ENCODE peak calls at places on chromosomes 16 and 17, in seven cellular contexts. H is colonic mucosa, R is neural progenitor cell, Z is astrocyte, N is left lung, K is PC-9, D is breast epithelium. Q is an unnamed sample. For H3K4me1, the result is how much of the 10 kb centered on the place peaks cover.

GRCh38 chr16:4052801-4053662 is 63.2 kb downstream of the ADCY9 start:
- DNase-seq in H (peak), R (no peak), Z (peak), N (no peak), K (no peak), D (peak), Q (no peak)

GRCh38 chr17:82496529-82497434 is 22.8 kb upstream of the FOXK2 start:
- DNase-seq in H (peak), R (peak), Z (peak), N (peak), K (peak), D (peak), Q (peak)

GRCh38 chr17:83012873-83013778 is 66.3 kb upstream of the METRNL start:
- DNase-seq in H (peak), R (no peak), Z (peak), N (no peak), K (no peak), D (no peak), Q (no peak)

GRCh38 chr17:29642171-29642611 is 19.5 kb upstream of the CORO6 start:
- DNase-seq in H (no peak), R (peak), Z (no peak), N (no peak), K (no peak), D (no peak), Q (peak)

GRCh38 chr16:11354733-11355574 is 9.7 kb downstream of the RMI2 start:
- DNase-seq in H (no peak), R (no peak), Z (peak), N (no peak), K (no peak), D (no peak), Q (no peak)

GRCh38 chr16:12682441-12682840 is 121.2 kb downstream of the CPPED1 start:
- DNase-seq in H (no peak), R (no peak), Z (no peak), N (no peak), K (no peak), D (no peak), Q (no peak)

GRCh38 chr16:72722552-72722951 is 325.4 kb downstream of the ZFHX3 start:
- DNase-seq in H (no peak), R (peak), Z (no peak), N (no peak), K (no peak), D (no peak), Q (no peak)

GRCh38 chr16:50235581-50235980 is 30.8 kb upstream of the ADCY7 start:
- DNase-seq in H (no peak), R (peak), Z (peak), N (no peak), K (peak), D (no peak), Q (no peak)

GRCh38 chr16:87678618-87679017 is 76.3 kb downstream of the JPH3 start:
- DNase-seq in H (no peak), R (no peak), Z (no peak), N (peak), K (no peak), D (no peak), Q (no peak)

GRCh38 chr16:19488213-19488640 is 33.7 kb downstream of the GDE1 start:
- DNase-seq in H (peak), R (no peak), Z (no peak), N (no peak), K (no peak), D (no peak), Q (no peak)

GRCh38 chr16:11748404-11749254 is 6.0 kb upstream of the TXNDC11 start:
- DNase-seq in H (peak), R (no peak), Z (no peak), N (no peak), K (no peak), D (no peak), Q (no peak)

GRCh38 chr16:4262303-4262835 is 10.5 kb downstream of the TFAP4 start:
- DNase-seq in H (no peak), R (no peak), Z (no peak), N (no peak), K (no peak), D (no peak), Q (no peak)

GRCh38 chr17:65198653-65199382 is 61.6 kb downstream of the RGS9 start:
- DNase-seq in H (no peak), R (peak), Z (peak), N (no peak), K (peak), D (no peak), Q (peak)

GRCh38 chr17:32310927-32311568 is 30.9 kb downstream of the C17orf75 start:
- DNase-seq in H (no peak), R (peak), Z (no peak), N (no peak), K (no peak), D (no peak), Q (peak)

GRCh38 chr16:15672514-15673167 is 22.6 kb downstream of the NDE1 start:
- DNase-seq in H (peak), R (no peak), Z (peak), N (peak), K (peak), D (peak), Q (no peak)

GRCh38 chr16:88315543-88316105 is 67.1 kb upstream of the ZNF469 start:
- DNase-seq in H (no peak), R (no peak), Z (peak), N (peak), K (peak), D (no peak), Q (peak)

GRCh38 chr16:23700509-23700908 is 12.5 kb downstream of the ERN2 start:
- DNase-seq in H (no peak), R (peak), Z (no peak), N (peak), K (no peak), D (no peak), Q (no peak)

GRCh38 chr16:19463468-19464315 is 46.0 kb downstream of the TMC5 start:
- DNase-seq in H (peak), R (no peak), Z (no peak), N (no peak), K (no peak), D (no peak), Q (no peak)

GRCh38 chr16:81170824-81171223 is 67.7 kb upstream of the BCO1 start:
- DNase-seq in H (no peak), R (peak), Z (no peak), N (no peak), K (no peak), D (no peak), Q (no peak)

GRCh38 chr16:27431773-27432599 is 30.0 kb downstream of the IL21R start:
- DNase-seq in H (peak), R (no peak), Z (no peak), N (peak), K (no peak), D (no peak), Q (no peak)

GRCh38 chr17:16488572-16488997 is 3.4 kb downstream of the LRRC75A start:
- DNase-seq in H (peak), R (no peak), Z (no peak), N (no peak), K (no peak), D (no peak), Q (no peak)

GRCh38 chr17:12553625-12554024 is 112.1 kb upstream of the MYOCD start:
- DNase-seq in H (no peak), R (no peak), Z (no peak), N (no peak), K (no peak), D (no peak), Q (no peak)

GRCh38 chr17:77273397-77274136 is 132.8 kb downstream of the SEC14L1 start:
- DNase-seq in H (no peak), R (no peak), Z (no peak), N (no peak), K (no peak), D (no peak), Q (no peak)

GRCh38 chr16:24966599-24966998 is 48.6 kb downstream of the ARHGAP17 start:
- DNase-seq in H (no peak), R (no peak), Z (no peak), N (no peak), K (no peak), D (no peak), Q (no peak)

GRCh38 chr16:49661465-49662187 is 194.3 kb downstream of the ZNF423 start:
- DNase-seq in H (no peak), R (no peak), Z (peak), N (no peak), K (no peak), D (no peak), Q (peak)

GRCh38 chr16:50502616-50503000 is 45.6 kb upstream of the NKD1 start:
- DNase-seq in H (no peak), R (no peak), Z (no peak), N (no peak), K (no peak), D (no peak), Q (no peak)

GRCh38 chr17:40854175-40854814 is 12.7 kb downstream of the KRT12 start:
- DNase-seq in H (no peak), R (no peak), Z (peak), N (no peak), K (peak), D (no peak), Q (no peak)

GRCh38 chr17:76893623-76894358 is 25.6 kb downstream of the MGAT5B start:
- DNase-seq in H (no peak), R (no peak), Z (no peak), N (no peak), K (no peak), D (no peak), Q (no peak)

GRCh38 chr17:80279895-80280294 is 19.2 kb downstream of the RNF213 start:
- DNase-seq in H (peak), R (no peak), Z (peak), N (peak), K (no peak), D (no peak), Q (peak)

GRCh38 chr16:70018254-70018653 is 67.1 kb downstream of the CLEC18A start:
- DNase-seq in H (no peak), R (peak), Z (peak), N (no peak), K (peak), D (no peak), Q (peak)

DNA sequence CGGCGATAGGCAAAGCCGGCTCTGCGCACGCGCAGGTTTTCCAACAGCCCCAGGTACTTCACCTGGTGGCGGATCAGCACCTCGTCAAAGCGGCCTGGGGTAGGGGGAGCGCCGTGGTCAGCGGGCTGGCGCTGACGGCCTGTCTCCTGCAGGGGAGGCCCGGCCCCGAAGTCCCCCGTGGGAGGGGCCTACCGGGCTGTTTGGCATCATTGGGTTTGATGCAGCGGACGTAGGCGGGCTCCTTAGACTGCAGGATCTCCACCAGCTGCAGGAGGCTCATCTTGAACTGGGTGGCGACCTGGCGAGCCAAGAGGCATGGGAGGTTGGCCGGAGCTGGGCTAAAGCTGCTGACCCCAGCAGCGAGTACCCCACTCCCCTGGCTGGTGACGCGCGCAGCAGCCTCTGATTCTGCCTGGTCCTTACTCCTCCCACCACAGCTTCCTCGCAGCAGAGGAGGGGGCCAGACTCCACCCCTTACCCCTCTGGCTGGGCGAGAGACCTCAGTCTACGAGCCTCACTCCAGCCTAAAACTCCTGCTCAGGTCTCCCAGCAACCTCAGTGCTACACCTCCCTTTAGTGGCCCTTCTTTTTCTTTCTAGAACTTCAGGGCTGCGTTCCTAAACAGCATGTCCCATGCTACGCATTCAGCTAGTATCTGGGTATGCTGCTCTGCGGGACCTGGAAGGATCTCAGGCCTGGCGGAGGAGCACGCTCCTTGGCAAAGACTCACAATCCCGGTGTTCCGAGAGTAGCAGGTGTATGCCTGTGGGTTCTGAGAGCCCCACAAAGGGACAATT is 16.1 kb upstream of the CRK start:
- DNase-seq in H (no peak), R (no peak), Z (no peak), N (peak), K (no peak), D (no peak), Q (no peak)
- H3K4me1 ChIP-seq in H (under half), R (under half), Z (under half), N (under half), K (under half), D (under half), Q (under half)

GRCh38 chr17:56834380-56835258 is 668 bp downstream of the DGKE start:
- DNase-seq in H (peak), R (peak), Z (peak), N (peak), K (peak), D (no peak), Q (peak)

GRCh38 chr17:56832446-56832845 is 1.3 kb downstream of the C17orf67 start:
- DNase-seq in H (no peak), R (no peak), Z (no peak), N (no peak), K (no peak), D (no peak), Q (no peak)

GRCh38 chr17:56835259-56835575 is 1.3 kb downstream of the DGKE start:
- DNase-seq in H (no peak), R (no peak), Z (no peak), N (no peak), K (peak), D (no peak), Q (no peak)

GRCh38 chr17:56833023-56833811 is 503 bp downstream of the C17orf67 start:
- DNase-seq in H (peak), R (peak), Z (peak), N (peak), K (peak), D (no peak), Q (peak)

GRCh38 chr17:56833812-56834379 is at the start of the genes C17orf67 and DGKE:
- DNase-seq in H (peak), R (peak), Z (peak), N (peak), K (peak), D (peak), Q (peak)
- H3K4me1 ChIP-seq in H (under half), R (under half), Z (under half), N (half or more), K (under half), D (under half), Q (under half)

GRCh38 chr17:47276444-47276843 is 22.8 kb downstream of the ITGB3 start:
- DNase-seq in H (no peak), R (no peak), Z (no peak), N (no peak), K (no peak), D (no peak), Q (no peak)

GRCh38 chr17:47273245-47273644 is 19.6 kb downstream of the ITGB3 start:
- DNase-seq in H (no peak), R (no peak), Z (no peak), N (no peak), K (peak), D (no peak), Q (no peak)

GRCh38 chr17:47274319-47275069 is 20.9 kb downstream of the ITGB3 start:
- DNase-seq in H (no peak), R (no peak), Z (no peak), N (no peak), K (no peak), D (no peak), Q (no peak)

GRCh38 chr17:47276868-47277267 is 23.2 kb downstream of the ITGB3 start:
- DNase-seq in H (peak), R (peak), Z (peak), N (no peak), K (no peak), D (peak), Q (peak)

GRCh38 chr17:47275245-47275984 is 21.8 kb downstream of the ITGB3 start:
- DNase-seq in H (peak), R (peak), Z (peak), N (no peak), K (peak), D (peak), Q (peak)
- H3K4me1 ChIP-seq in H (under half), R (under half), Z (under half), N (half or more), K (half or more), D (under half), Q (under half)

GRCh38 chr16:21663889-21664647 is at the start of gene OTOA:
- DNase-seq in H (no peak), R (peak), Z (no peak), N (peak), K (no peak), D (no peak), Q (peak)
- H3K4me1 ChIP-seq in H (under half), R (under half), Z (under half), N (under half), K (under half), D (under half), Q (under half)

DNA sequence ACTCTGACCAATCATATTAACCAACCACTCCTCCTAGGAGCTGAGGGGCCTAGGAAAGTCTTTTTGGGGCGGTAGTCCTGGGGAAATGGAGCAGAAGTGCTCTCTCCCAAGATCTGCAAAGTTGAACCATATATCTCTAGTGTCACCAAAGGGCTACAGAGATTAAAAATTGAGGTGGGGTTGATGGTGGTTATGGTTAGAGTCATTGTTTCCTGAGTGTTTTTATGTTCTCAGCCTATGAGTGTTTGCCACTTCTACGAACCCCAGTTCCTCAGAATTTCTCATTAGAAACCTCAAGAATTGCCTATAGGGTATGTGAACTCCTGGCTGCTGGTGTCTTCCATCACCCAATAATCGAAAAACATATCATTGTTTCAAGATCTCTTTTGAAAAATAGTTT is 217.8 kb downstream of the CDRT15L2 start:
- DNase-seq in H (no peak), R (no peak), Z (no peak), N (no peak), K (no peak), D (no peak), Q (no peak)
- H3K4me1 ChIP-seq in H (under half), R (under half), Z (under half), N (under half), K (under half), D (under half), Q (under half)

DNA sequence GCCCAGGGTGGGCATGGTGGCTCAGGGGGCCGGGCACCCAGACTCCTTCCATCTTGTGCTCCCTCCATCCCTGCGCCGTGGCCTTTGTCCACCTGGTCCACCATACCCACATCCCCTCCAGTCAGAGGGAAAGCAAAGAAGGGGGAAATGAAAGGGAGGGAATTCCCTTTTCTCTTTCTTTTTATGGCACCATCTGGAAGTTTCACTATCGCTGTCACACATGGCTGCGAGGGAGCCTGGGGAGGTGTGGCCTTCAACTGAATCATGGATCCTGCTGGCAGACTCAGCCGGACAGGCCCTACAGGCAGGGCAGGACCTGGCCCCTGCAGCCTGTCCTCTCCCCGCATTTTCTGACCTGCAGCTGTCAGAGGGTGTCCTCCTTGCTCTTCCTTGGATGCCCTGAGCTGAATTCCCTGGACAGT is 6.2 kb downstream of the SLC12A3 start:
- DNase-seq in H (peak), R (no peak), Z (no peak), N (no peak), K (peak), D (no peak), Q (peak)
- H3K4me1 ChIP-seq in H (under half), R (under half), Z (under half), N (under half), K (under half), D (under half), Q (under half)